ENCODE peak calls at places on chromosomes 13 and 19, in eight cellular contexts. S is ACHN, X is non-pigmented ciliary epithelial cell, W is A549, N is mucosa of gallbladder, Z is nucleus accumbens, B is NCI-H460, Y is COR-L47. G is an unnamed sample.

GRCh38 chr19:23286477-23286876 is 36.3 kb upstream of the ZNF724 start:
- DNase-seq in S (peak), X (no peak), W (no peak), N (no peak), Z (no peak), B (no peak), Y (peak), G (no peak)

GRCh38 chr19:615619-616018 is 17.7 kb downstream of the POLRMT start:
- DNase-seq in S (no peak), X (no peak), W (no peak), N (no peak), Z (peak), B (no peak), Y (no peak), G (no peak)

GRCh38 chr13:110471833-110472162 is 89.7 kb downstream of the RAB20 start:
- DNase-seq in S (peak), X (peak), W (no peak), N (peak), Z (peak), B (no peak), Y (no peak), G (no peak)

GRCh38 chr13:93256998-93257397 is 30.4 kb downstream of the GPC6 start:
- DNase-seq in S (no peak), X (no peak), W (no peak), N (no peak), Z (no peak), B (no peak), Y (no peak), G (no peak)

GRCh38 chr13:34207872-34208271 is 389.9 kb downstream of the RFC3 start:
- DNase-seq in S (no peak), X (no peak), W (no peak), N (no peak), Z (no peak), B (no peak), Y (no peak), G (no peak)

GRCh38 chr19:47049307-47049700 is 880 bp upstream of the TMEM160 start:
- DNase-seq in S (peak), X (peak), W (no peak), N (no peak), Z (no peak), B (no peak), Y (no peak), G (peak)

GRCh38 chr13:97586941-97587340 is 153.0 kb downstream of the RAP2A start:
- DNase-seq in S (no peak), X (no peak), W (no peak), N (no peak), Z (no peak), B (no peak), Y (no peak), G (no peak)

GRCh38 chr19:19741184-19741583 is 8.3 kb upstream of the ZNF14 start:
- DNase-seq in S (no peak), X (no peak), W (no peak), N (no peak), Z (no peak), B (no peak), Y (no peak), G (no peak)

GRCh38 chr19:55907746-55908145 is 24.4 kb downstream of the NLRP13 start:
- DNase-seq in S (no peak), X (no peak), W (no peak), N (no peak), Z (no peak), B (no peak), Y (no peak), G (no peak)

GRCh38 chr13:73870970-73871935 is 263.0 kb downstream of the KLF12 start:
- DNase-seq in S (no peak), X (peak), W (no peak), N (no peak), Z (no peak), B (no peak), Y (no peak), G (no peak)

GRCh38 chr13:73462241-73462640 is 403.4 kb downstream of the KLF5 start:
- DNase-seq in S (no peak), X (no peak), W (no peak), N (no peak), Z (no peak), B (no peak), Y (no peak), G (no peak)

GRCh38 chr13:107461751-107462150 is 753.6 kb downstream of the LIG4 start:
- DNase-seq in S (no peak), X (no peak), W (no peak), N (no peak), Z (no peak), B (peak), Y (peak), G (no peak)

GRCh38 chr19:4210166-4210731 is 19.1 kb upstream of the EBI3 start:
- DNase-seq in S (no peak), X (no peak), W (no peak), N (no peak), Z (no peak), B (no peak), Y (no peak), G (no peak)

GRCh38 chr13:72875233-72875632 is 93.3 kb downstream of the PIBF1 start:
- DNase-seq in S (no peak), X (no peak), W (no peak), N (no peak), Z (no peak), B (no peak), Y (no peak), G (no peak)

GRCh38 chr19:5934002-5934401 is 19.9 kb downstream of the CAPS start:
- DNase-seq in S (no peak), X (no peak), W (no peak), N (no peak), Z (no peak), B (no peak), Y (no peak), G (no peak)

GRCh38 chr13:21012841-21013681 is 48.3 kb downstream of the LATS2 start:
- DNase-seq in S (no peak), X (no peak), W (no peak), N (no peak), Z (no peak), B (no peak), Y (no peak), G (no peak)

GRCh38 chr13:39330504-39330903 is 272.5 kb downstream of the LHFPL6 start:
- DNase-seq in S (no peak), X (no peak), W (no peak), N (no peak), Z (no peak), B (no peak), Y (no peak), G (no peak)

GRCh38 chr19:35268546-35269424 is at the start of gene USF2:
- DNase-seq in S (peak), X (no peak), W (peak), N (peak), Z (peak), B (peak), Y (peak), G (no peak)

GRCh38 chr19:45097776-45098520 is 5.0 kb downstream of the PPP1R37 start:
- DNase-seq in S (peak), X (peak), W (peak), N (peak), Z (no peak), B (no peak), Y (no peak), G (peak)

GRCh38 chr19:16380943-16381755 is 56.5 kb downstream of the KLF2 start:
- DNase-seq in S (no peak), X (no peak), W (no peak), N (no peak), Z (no peak), B (no peak), Y (no peak), G (no peak)

GRCh38 chr19:49492573-49493411 is 3.4 kb upstream of the RPS11 start:
- DNase-seq in S (no peak), X (no peak), W (no peak), N (no peak), Z (no peak), B (peak), Y (no peak), G (no peak)

GRCh38 chr19:28508666-28509065 is 704.3 kb downstream of the UQCRFS1 start:
- DNase-seq in S (no peak), X (no peak), W (no peak), N (no peak), Z (no peak), B (no peak), Y (no peak), G (no peak)

GRCh38 chr13:49298903-49299605 is 51.3 kb downstream of the CDADC1 start:
- DNase-seq in S (no peak), X (no peak), W (no peak), N (no peak), Z (no peak), B (no peak), Y (no peak), G (no peak)

GRCh38 chr19:38425810-38426466 is at the start of gene RASGRP4:
- DNase-seq in S (no peak), X (no peak), W (no peak), N (no peak), Z (no peak), B (no peak), Y (no peak), G (no peak)

GRCh38 chr13:43766766-43767165 is 20.0 kb downstream of the ENOX1 start:
- DNase-seq in S (no peak), X (no peak), W (no peak), N (no peak), Z (no peak), B (no peak), Y (no peak), G (no peak)

GRCh38 chr19:18279266-18279515 is 2.2 kb downstream of the JUND start:
- DNase-seq in S (no peak), X (no peak), W (no peak), N (no peak), Z (no peak), B (no peak), Y (no peak), G (no peak)

GRCh38 chr19:41999878-42000208 is 5.8 kb upstream of the ATP1A3 start:
- DNase-seq in S (no peak), X (no peak), W (no peak), N (no peak), Z (no peak), B (no peak), Y (no peak), G (no peak)